ENCODE peak calls at places on chromosomes 12 and 14, in six cellular contexts. K, Y, N, H, D and F are unnamed samples.

GRCh38 chr12:89062996-89063395 is 289.3 kb downstream of the DUSP6 start:
- DNase-seq in N (no peak), D (no peak), K (no peak), Y (no peak), H (no peak), F (no peak)

GRCh38 chr14:58362798-58363412 is 32.8 kb upstream of the TOMM20L start:
- DNase-seq in Y (no peak), D (peak; percentile 21), N (peak; percentile 17), K (peak; percentile 22), H (no peak), F (peak; percentile 63)

GRCh38 chr12:64335886-64336466 is 54.6 kb downstream of the C12orf56 start:
- DNase-seq in N (no peak), H (no peak), D (no peak), Y (no peak), K (no peak), F (no peak)

GRCh38 chr14:61116369-61116768 is 135.3 kb downstream of the SLC38A6 start:
- DNase-seq in H (no peak), D (no peak), Y (no peak), K (no peak), N (no peak), F (no peak)

GRCh38 chr12:66065146-66065545 is 65.4 kb downstream of the LLPH start:
- DNase-seq in Y (no peak), K (no peak), N (peak; percentile 47), H (no peak), D (no peak), F (no peak)

GRCh38 chr14:94831085-94831484 is 61.2 kb upstream of the GSC start:
- DNase-seq in H (no peak), K (no peak), Y (no peak), D (no peak), N (no peak), F (no peak)

GRCh38 chr12:68106160-68106559 is 53.4 kb downstream of the IFNG start:
- DNase-seq in D (peak; percentile 26), N (no peak), K (no peak), Y (no peak), H (no peak), F (no peak)

GRCh38 chr14:102005336-102005735 is 41.0 kb downstream of the DYNC1H1 start:
- DNase-seq in N (no peak), D (no peak), H (no peak), Y (no peak), K (no peak), F (no peak)

GRCh38 chr12:33429468-33429867 is 10.2 kb downstream of the SYT10 start:
- DNase-seq in Y (no peak), H (no peak), D (no peak), K (no peak), N (no peak), F (no peak)

GRCh38 chr12:121472150-121472905 is 72.4 kb downstream of the RNF34 start:
- DNase-seq in D (no peak), N (no peak), K (no peak), H (no peak), Y (no peak), F (no peak)

GRCh38 chr12:2288001-2288400 is 235.2 kb downstream of the CACNA1C start:
- DNase-seq in K (peak; percentile 19), H (no peak), N (peak; percentile 73), Y (no peak), D (peak; percentile 78), F (no peak)

GRCh38 chr14:54566410-54567223 is at the start of gene SAMD4A:
- DNase-seq in K (peak; percentile 92), D (peak; percentile 91), H (peak; percentile 74), N (peak; percentile 86), Y (peak; percentile 74), F (peak; percentile 69)

GRCh38 chr14:49621114-49621881 is 699 bp downstream of the MGAT2 start:
- DNase-seq in D (no peak), K (peak; percentile 87), N (peak; percentile 28), Y (no peak), H (peak; percentile 64), F (no peak)

GRCh38 chr12:94717112-94717511 is 66.8 kb upstream of the TMCC3 start:
- DNase-seq in D (no peak), K (no peak), H (no peak), Y (no peak), N (no peak), F (no peak)

GRCh38 chr14:77086017-77086727 is 11.9 kb upstream of the CIPC start:
- DNase-seq in D (peak; percentile 85), Y (peak; percentile 40), N (peak; percentile 54), K (peak; percentile 98), H (peak; percentile 60), F (peak; percentile 97)

GRCh38 chr14:51653096-51653814 is 1.5 kb downstream of the FRMD6 start:
- DNase-seq in Y (no peak), H (no peak), K (peak; percentile 79), N (peak; percentile 60), D (peak; percentile 87), F (peak; percentile 35)

GRCh38 chr12:117513353-117513752 is 151.9 kb upstream of the NOS1 start:
- DNase-seq in K (no peak), N (no peak), Y (no peak), D (no peak), H (no peak), F (no peak)

GRCh38 chr14:32384464-32384863 is 55.4 kb downstream of the AKAP6 start:
- DNase-seq in Y (no peak), K (no peak), D (no peak), N (no peak), H (no peak), F (no peak)

GRCh38 chr12:132342322-132342721 is 12.9 kb upstream of the GALNT9 start:
- DNase-seq in N (no peak), K (peak; percentile 67), D (no peak), H (peak; percentile 80), Y (peak; percentile 17), F (no peak)

GRCh38 chr12:106032141-106032925 is 106.4 kb downstream of the NUAK1 start:
- DNase-seq in K (peak; percentile 66), N (peak; percentile 22), Y (no peak), H (no peak), D (no peak), F (peak; percentile 86)

GRCh38 chr12:93860659-93861373 is 183.6 kb downstream of the CRADD start:
- DNase-seq in K (no peak), Y (no peak), H (no peak), D (no peak), N (no peak), F (no peak)

GRCh38 chr14:103221781-103222358 is 98.6 kb downstream of the TNFAIP2 start:
- DNase-seq in H (peak; percentile 25), N (no peak), K (no peak), Y (no peak), D (no peak), F (peak; percentile 5)

GRCh38 chr12:107655281-107656065 is 30.1 kb upstream of the PWP1 start:
- DNase-seq in N (no peak), Y (no peak), D (no peak), K (no peak), H (no peak), F (no peak)
- H3K4ac ChIP-seq in N (no peak overlapping the region), Y (no peak overlapping the region), D (no peak overlapping the region), K (no peak overlapping the region), H (no peak overlapping the region), F (no peak overlapping the region)

GRCh38 chr12:109525279-109525585 is 47.8 kb downstream of the UBE3B start:
- DNase-seq in N (no peak), K (no peak), Y (no peak), H (no peak), D (no peak), F (peak; percentile 62)

GRCh38 chr12:109524466-109525278 is 47.2 kb downstream of the UBE3B start:
- DNase-seq in K (no peak), N (no peak), H (no peak), D (no peak), Y (peak; percentile 86), F (no peak)

GRCh38 chr12:109529618-109530300 is 43.5 kb downstream of the MMAB start:
- DNase-seq in N (no peak), D (peak; percentile 18), H (no peak), Y (no peak), K (peak; percentile 55), F (no peak)

GRCh38 chr12:109530301-109530685 is 43.0 kb downstream of the MMAB start:
- DNase-seq in K (no peak), D (no peak), N (no peak), H (no peak), Y (no peak), F (no peak)

DNA sequence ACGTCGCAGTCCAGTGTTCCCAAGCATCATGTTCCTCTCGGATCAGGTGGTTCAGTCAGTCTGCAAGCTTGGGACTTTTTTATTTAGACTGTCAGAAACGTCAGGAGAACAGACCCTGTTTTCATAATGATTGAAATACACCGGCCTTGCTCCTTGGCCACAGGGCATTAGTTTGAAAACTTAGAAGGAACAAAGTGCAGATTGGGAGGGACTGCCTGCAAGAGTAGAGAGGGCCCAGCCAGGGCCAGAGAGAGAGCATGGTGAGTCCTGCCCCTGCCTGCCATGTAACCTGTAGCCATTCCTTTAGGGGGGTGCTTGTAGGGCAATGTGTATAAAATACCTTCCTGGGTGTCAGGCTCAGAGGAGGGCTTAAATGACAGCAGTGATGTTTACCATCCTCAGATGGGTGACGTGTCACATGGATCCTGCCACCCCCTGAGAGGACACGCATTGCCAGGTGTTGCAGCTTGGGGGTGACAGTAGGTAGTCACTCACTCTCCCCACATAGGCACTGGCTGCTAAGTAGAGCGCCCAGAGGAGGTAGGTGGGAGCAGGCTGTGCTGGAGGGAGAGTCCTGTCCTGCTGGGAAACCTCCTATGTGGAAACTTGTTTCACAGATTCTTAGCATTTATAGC is 45.7 kb downstream of the MMAB start:
- DNase-seq in K (no peak), H (no peak), Y (no peak), N (no peak), D (no peak), F (no peak)
- H3K4me1 ChIP-seq in K (peaks cover 4% of the 10 kb centered on the region), H (peaks cover 4% of the 10 kb centered on the region), Y (peaks cover 55% of the 10 kb centered on the region), N (no peaks in the 10 kb centered on the region), D (no peaks in the 10 kb centered on the region), F (peaks cover 30% of the 10 kb centered on the region)

GRCh38 chr12:6608592-6609311 is 1.6 kb upstream of the CHD4 start:
- DNase-seq in Y (no peak), D (no peak), K (peak; percentile 60), N (no peak), H (peak; percentile 65), F (peak; percentile 51)
- H3K4ac ChIP-seq in Y (no peak overlapping the region), D (peak overlapping the region; percentile 24), K (no peak overlapping the region), N (no peak overlapping the region), H (no peak overlapping the region), F (no peak overlapping the region)

GRCh38 chr12:122882908-122883563 is 12.9 kb downstream of the VPS37B start:
- DNase-seq in Y (no peak), H (no peak), N (no peak), K (no peak), D (no peak), F (no peak)

GRCh38 chr12:122886851-122887816 is 8.8 kb downstream of the VPS37B start:
- DNase-seq in H (no peak), N (peak; percentile 76), Y (no peak), D (peak; percentile 72), K (no peak), F (peak; percentile 37)

GRCh38 chr12:122884091-122884826 is 11.7 kb downstream of the VPS37B start:
- DNase-seq in N (peak; percentile 17), Y (no peak), D (no peak), H (no peak), K (no peak), F (no peak)

GRCh38 chr12:122886161-122886560 is 9.8 kb downstream of the VPS37B start:
- DNase-seq in K (no peak), N (no peak), Y (no peak), H (no peak), D (no peak), F (no peak)

DNA sequence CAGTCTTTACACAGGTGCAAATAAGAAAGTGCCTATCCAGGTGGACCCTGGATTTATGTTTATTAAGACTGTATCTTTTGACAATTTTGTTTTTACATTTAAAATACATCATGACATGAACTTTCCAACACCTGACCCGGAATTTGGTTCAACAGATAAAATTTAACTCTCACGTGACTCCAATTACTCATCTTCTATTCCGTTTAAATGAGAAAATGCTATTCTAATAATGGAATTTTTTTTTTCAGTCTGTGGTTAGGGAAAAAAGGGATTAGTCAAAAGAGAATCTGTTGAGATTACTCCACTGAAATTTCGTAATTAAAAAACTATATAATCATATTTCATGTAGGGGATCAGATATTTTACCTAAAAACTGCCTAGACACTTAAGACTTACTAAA is 11.1 kb downstream of the VPS37B start:
- DNase-seq in K (no peak), D (no peak), Y (no peak), H (no peak), N (peak; percentile 17), F (no peak)
- H3K4me1 ChIP-seq in K (peaks cover 3% of the 10 kb centered on the region), D (peaks cover 32% of the 10 kb centered on the region), Y (peaks cover 32% of the 10 kb centered on the region), H (peaks cover 6% of the 10 kb centered on the region), N (peaks cover 33% of the 10 kb centered on the region), F (peaks cover 34% of the 10 kb centered on the region)